ENCODE peak calls at places on chromosomes 11 and 22, in nine cellular contexts. Z, B, M, G, R, J, C, W and F are unnamed samples.

GRCh38 chr11:118156531-118157185 is 4.0 kb upstream of the SCN4B start:
- DNase-seq in J (no peak), M (no peak), G (no peak), C (no peak), W (no peak), Z (no peak), R (no peak), B (peak), F (no peak)

GRCh38 chr22:42780070-42780540 is 59.4 kb upstream of the A4GALT start:
- DNase-seq in C (peak), G (peak), B (peak), W (peak), M (peak), Z (peak), R (peak), J (peak), F (peak)

GRCh38 chr11:57459112-57460016 is 964 bp upstream of the RTN4RL2 start:
- DNase-seq in Z (no peak), R (no peak), W (no peak), C (peak), G (no peak), B (peak), M (peak), J (no peak), F (peak)

GRCh38 chr22:29944339-29944738 is 61.4 kb downstream of the MTMR3 start:
- DNase-seq in C (no peak), R (no peak), J (no peak), M (no peak), W (no peak), Z (no peak), B (no peak), G (no peak), F (no peak)

GRCh38 chr11:116837231-116838091 is at the start of gene APOA1:
- DNase-seq in M (no peak), Z (no peak), J (peak), G (no peak), R (no peak), W (no peak), B (no peak), C (no peak), F (peak)

GRCh38 chr22:36528336-36528735 is 630 bp downstream of the EIF3D start:
- DNase-seq in C (no peak), J (no peak), G (no peak), M (peak), R (no peak), B (no peak), Z (peak), W (no peak), F (no peak)

GRCh38 chr11:3723014-3723708 is 52.0 kb upstream of the CHRNA10 start:
- DNase-seq in J (peak), W (no peak), C (no peak), M (no peak), R (peak), Z (peak), G (peak), B (no peak), F (no peak)

GRCh38 chr22:27804683-27805297 is 3.2 kb upstream of the MN1 start:
- DNase-seq in J (peak), M (peak), C (peak), G (peak), R (peak), B (peak), Z (peak), W (peak), F (peak)

GRCh38 chr22:28435271-28435825 is 244.3 kb downstream of the TTC28 start:
- DNase-seq in J (no peak), C (no peak), W (peak), M (no peak), Z (no peak), G (no peak), R (no peak), B (no peak), F (no peak)

GRCh38 chr11:64718084-64718779 is 4.8 kb downstream of the NRXN2 start:
- DNase-seq in J (no peak), M (no peak), Z (no peak), B (no peak), R (no peak), W (no peak), G (no peak), C (no peak), F (no peak)

GRCh38 chr11:124627546-124627945 is 4.9 kb downstream of the TBRG1 start:
- DNase-seq in G (no peak), R (no peak), B (no peak), Z (no peak), M (no peak), W (no peak), J (no peak), C (no peak), F (no peak)

GRCh38 chr11:419248-420005 is 4.6 kb upstream of the SIGIRR start:
- DNase-seq in B (no peak), W (no peak), R (no peak), M (no peak), Z (no peak), J (no peak), C (no peak), G (no peak), F (peak)

GRCh38 chr11:2515401-2516275 is 70.8 kb downstream of the KCNQ1 start:
- DNase-seq in C (peak), W (no peak), R (no peak), B (no peak), M (no peak), J (no peak), Z (no peak), G (no peak), F (no peak)

GRCh38 chr11:46600162-46600561 is 6.3 kb upstream of the AMBRA1 start:
- DNase-seq in G (no peak), B (no peak), M (no peak), J (peak), Z (no peak), W (no peak), R (no peak), C (no peak), F (no peak)

GRCh38 chr11:128878455-128878854 is 11.4 kb upstream of the KCNJ1 start:
- DNase-seq in Z (no peak), J (no peak), R (no peak), C (no peak), W (no peak), G (no peak), M (no peak), B (no peak), F (no peak)

GRCh38 chr22:27597703-27598444 is 203.7 kb downstream of the MN1 start:
- DNase-seq in W (no peak), M (peak), R (peak), C (no peak), B (peak), J (peak), Z (no peak), G (no peak), F (no peak)

GRCh38 chr11:57641011-57641410 is 8.7 kb downstream of the YPEL4 start:
- DNase-seq in Z (no peak), C (no peak), W (no peak), M (peak), J (peak), R (no peak), G (no peak), B (peak), F (no peak)

GRCh38 chr11:126426820-126427749 is 71.6 kb downstream of the ST3GAL4 start:
- DNase-seq in G (no peak), C (no peak), M (no peak), J (no peak), W (no peak), R (no peak), Z (no peak), B (no peak), F (no peak)

GRCh38 chr22:36056980-36057379 is 28.4 kb upstream of the RBFOX2 start:
- DNase-seq in G (no peak), C (no peak), Z (no peak), W (no peak), M (no peak), J (no peak), R (peak), B (no peak), F (no peak)

GRCh38 chr11:114085965-114086364 is 26.5 kb downstream of the ZBTB16 start:
- DNase-seq in M (no peak), C (no peak), B (no peak), R (no peak), Z (no peak), G (no peak), J (no peak), W (no peak), F (no peak)

GRCh38 chr22:24728790-24729637 is 45.5 kb downstream of the PIWIL3 start:
- DNase-seq in G (peak), M (no peak), B (peak), C (peak), J (peak), Z (peak), R (no peak), W (peak), F (peak)

GRCh38 chr11:93622043-93622442 is 39.4 kb upstream of the CEP295 start:
- DNase-seq in W (no peak), J (no peak), C (no peak), B (peak), R (no peak), Z (no peak), G (no peak), M (no peak), F (no peak)

GRCh38 chr11:59689015-59689414 is 20.2 kb upstream of the PATL1 start:
- DNase-seq in W (no peak), G (no peak), C (no peak), Z (no peak), R (no peak), B (no peak), M (no peak), J (no peak), F (no peak)

GRCh38 chr11:10657308-10658271 is 36.0 kb downstream of the IRAG1 start:
- DNase-seq in Z (peak), R (peak), B (peak), W (no peak), M (no peak), J (peak), C (no peak), G (no peak), F (no peak)

GRCh38 chr22:25745341-25746011 is 3.5 kb downstream of the MYO18B start:
- DNase-seq in B (no peak), M (no peak), J (peak), W (no peak), R (no peak), G (no peak), C (no peak), Z (peak), F (no peak)

GRCh38 chr11:47148903-47149535 is 27.7 kb downstream of the ARFGAP2 start:
- DNase-seq in G (no peak), C (no peak), W (no peak), M (no peak), R (no peak), B (no peak), J (peak), Z (no peak), F (no peak)

GRCh38 chr11:135036488-135037297 is 624.7 kb upstream of the B3GAT1 start:
- DNase-seq in M (no peak), W (no peak), G (no peak), B (peak), J (no peak), C (no peak), R (no peak), Z (no peak), F (no peak)

GRCh38 chr11:61637287-61637686 is 42.9 kb upstream of the DAGLA start:
- DNase-seq in C (no peak), M (no peak), Z (no peak), R (no peak), W (no peak), J (no peak), B (no peak), G (no peak), F (no peak)

GRCh38 chr11:13745165-13745564 is 76.7 kb downstream of the FAR1 start:
- DNase-seq in Z (peak), G (no peak), R (no peak), C (no peak), M (no peak), J (peak), B (no peak), W (no peak), F (no peak)

DNA sequence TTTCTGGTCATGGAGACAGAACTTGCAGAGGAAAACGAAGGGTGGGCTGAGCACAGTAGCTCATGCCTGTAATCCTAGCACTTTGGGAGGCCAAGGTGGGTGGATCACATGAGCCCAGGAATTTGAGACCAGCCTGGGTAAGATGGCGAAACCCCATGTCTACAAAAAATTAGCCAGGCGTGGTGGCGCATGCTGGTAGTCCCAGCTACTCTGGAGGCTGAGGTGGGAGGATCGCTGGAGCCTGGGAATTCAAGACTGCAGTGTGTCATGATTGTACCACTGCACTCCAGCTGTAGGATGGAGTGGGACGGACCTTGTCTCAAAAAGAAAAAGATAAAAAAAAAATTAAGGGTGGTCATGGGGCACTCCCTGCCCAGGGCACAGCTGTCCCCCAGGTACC is 5.9 kb downstream of the SERPINH1 start:
- DNase-seq in C (no peak), R (no peak), J (no peak), W (no peak), M (no peak), G (no peak), Z (no peak), B (no peak), F (no peak)
- TF ChIP-seq CTCF in C (no peak), R (no peak), J (no peak), W (no peak), M (no peak), G (no peak), Z (no peak), B (no peak), F (no peak)

GRCh38 chr11:87462171-87462570 is 424.4 kb downstream of the TMEM135 start:
- DNase-seq in M (no peak), R (no peak), G (no peak), W (no peak), B (no peak), C (no peak), J (no peak), Z (no peak), F (no peak)

GRCh38 chr11:87460269-87460668 is 422.5 kb downstream of the TMEM135 start:
- DNase-seq in G (no peak), M (no peak), R (no peak), B (no peak), J (no peak), Z (no peak), W (no peak), C (no peak), F (no peak)

GRCh38 chr11:87466228-87466627 is 428.5 kb downstream of the TMEM135 start:
- DNase-seq in W (no peak), B (no peak), G (peak), Z (no peak), R (peak), C (no peak), M (no peak), J (peak), F (no peak)

GRCh38 chr11:87460842-87461637 is 423.3 kb downstream of the TMEM135 start:
- DNase-seq in C (no peak), Z (no peak), R (no peak), M (no peak), J (no peak), W (no peak), G (no peak), B (no peak), F (no peak)

DNA sequence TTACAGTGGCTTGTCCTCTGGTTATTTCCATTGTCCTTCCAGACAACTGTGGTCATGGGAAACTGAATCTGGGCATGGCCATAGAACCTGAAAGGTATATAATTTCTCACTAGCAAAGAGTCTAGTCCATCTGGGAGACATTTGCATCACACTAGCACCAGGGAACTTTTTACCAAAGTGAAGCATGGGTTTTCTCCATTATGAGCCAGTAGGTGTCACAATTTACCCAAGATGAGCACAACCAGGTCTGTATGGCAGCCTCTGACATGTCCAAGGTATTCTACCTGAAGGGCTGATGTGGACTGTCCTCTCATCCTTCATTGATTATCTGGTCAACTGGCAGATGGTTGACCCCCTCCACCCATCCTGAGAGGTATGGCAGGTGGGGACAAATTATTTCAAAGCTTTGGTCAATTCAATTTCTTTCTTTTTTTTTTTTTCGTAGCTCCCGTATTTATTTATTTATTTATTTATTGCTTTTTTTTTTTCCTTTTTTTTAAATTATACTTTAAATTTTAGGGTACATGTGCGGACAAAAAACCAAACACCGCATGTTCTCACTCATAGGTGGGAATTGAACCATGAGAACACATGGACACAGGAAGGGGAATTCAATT is 425.9 kb downstream of the TMEM135 start:
- DNase-seq in M (peak), C (no peak), Z (peak), G (no peak), J (no peak), B (peak), W (no peak), R (peak), F (no peak)
- TF ChIP-seq CTCF in M (peak), C (peak), Z (no peak), G (no peak), J (no peak), B (peak), W (no peak), R (peak), F (peak)

GRCh38 chr11:12381875-12382274 is 4.5 kb downstream of the PARVA start:
- DNase-seq in R (no peak), M (no peak), C (no peak), B (no peak), J (no peak), W (no peak), G (no peak), Z (no peak), F (no peak)

GRCh38 chr11:12380565-12381325 is 3.4 kb downstream of the PARVA start:
- DNase-seq in C (no peak), R (no peak), G (no peak), M (no peak), W (no peak), Z (no peak), B (no peak), J (no peak), F (no peak)

GRCh38 chr11:12377824-12378593 is 638 bp downstream of the PARVA start:
- DNase-seq in Z (peak), M (no peak), J (peak), W (peak), C (peak), B (no peak), G (peak), R (peak), F (peak)

GRCh38 chr11:12376259-12376971 is 956 bp upstream of the PARVA start:
- DNase-seq in G (peak), Z (peak), R (no peak), J (peak), W (peak), M (no peak), C (no peak), B (no peak), F (no peak)

GRCh38 chr11:12377106-12377823 is at the start of gene PARVA:
- DNase-seq in W (peak), M (no peak), Z (peak), C (peak), B (no peak), J (peak), G (peak), R (peak), F (peak)
- TF ChIP-seq CTCF in W (no peak), M (no peak), Z (no peak), C (no peak), B (no peak), J (no peak), G (peak), R (peak), F (no peak)

GRCh38 chr11:72111803-72112540 is 523 bp downstream of the ANAPC15 start:
- DNase-seq in C (peak), M (peak), Z (peak), R (peak), J (peak), W (peak), B (peak), G (peak), F (peak)

GRCh38 chr11:72111300-72111699 is 1.2 kb downstream of the ANAPC15 start:
- DNase-seq in B (no peak), G (no peak), Z (no peak), R (no peak), W (no peak), J (no peak), M (no peak), C (no peak), F (no peak)

GRCh38 chr11:72113170-72113808 is 794 bp upstream of the ANAPC15 start:
- DNase-seq in R (peak), W (no peak), C (no peak), B (no peak), G (no peak), M (no peak), J (peak), Z (no peak), F (no peak)

GRCh38 chr11:72114570-72114969 is 2.1 kb upstream of the ANAPC15 start:
- DNase-seq in R (peak), G (no peak), Z (no peak), M (no peak), J (peak), W (no peak), B (no peak), C (no peak), F (no peak)

DNA sequence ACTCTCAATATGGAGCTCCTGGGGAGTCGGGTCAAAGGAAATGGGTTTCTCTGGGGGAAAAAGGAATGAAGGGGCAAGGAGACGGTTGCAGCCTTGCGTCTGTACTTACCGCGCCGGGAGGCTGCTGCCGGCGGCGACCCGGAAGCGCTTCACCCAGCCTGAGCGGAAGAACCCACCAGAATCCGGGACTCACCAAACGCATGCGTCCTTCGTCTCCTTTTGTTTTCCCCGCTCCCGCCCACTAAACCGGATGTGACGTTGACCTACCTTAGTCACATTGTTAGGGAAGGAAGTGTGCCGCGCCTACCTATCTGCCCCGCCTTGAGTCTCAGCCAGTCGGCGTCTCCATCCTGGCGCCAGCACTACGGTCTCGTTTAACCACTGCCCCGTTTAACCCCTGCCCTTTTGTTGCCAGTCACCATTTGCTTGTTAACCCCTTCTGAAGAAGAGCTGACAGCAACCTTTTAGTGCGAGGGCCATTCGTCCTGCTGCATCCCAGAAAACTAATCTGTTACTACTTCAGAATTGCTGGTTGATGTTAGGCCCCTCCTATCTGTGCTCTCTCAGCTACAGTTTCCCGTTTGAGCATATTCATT is at the start of gene ANAPC15:
- DNase-seq in R (peak), C (peak), J (peak), M (peak), G (peak), Z (peak), W (peak), B (peak), F (peak)
- TF ChIP-seq CTCF in R (no peak), C (no peak), J (no peak), M (no peak), G (peak), Z (no peak), W (no peak), B (no peak), F (no peak)

DNA sequence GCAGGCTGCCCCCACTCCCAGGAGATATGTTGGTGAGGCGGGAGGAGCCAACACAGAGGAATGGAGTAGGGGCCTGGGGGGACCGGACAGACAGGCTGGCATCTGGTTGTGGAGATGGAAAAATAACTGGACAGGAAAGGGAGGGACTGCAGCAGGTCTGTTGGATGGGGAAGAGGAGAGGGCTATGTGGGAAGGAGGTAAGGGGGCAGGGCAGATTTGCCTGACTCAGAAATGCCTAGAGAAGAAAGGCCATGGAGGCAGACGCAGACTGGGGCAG is 160.4 kb downstream of the TRIM29 start:
- DNase-seq in G (no peak), R (no peak), J (no peak), M (no peak), Z (no peak), C (no peak), W (no peak), B (no peak), F (no peak)
- TF ChIP-seq CTCF in G (no peak), R (no peak), J (no peak), M (no peak), Z (no peak), C (no peak), W (no peak), B (no peak), F (no peak)